ENCODE peak calls at places on chromosomes 7 and 10, in ten cellular contexts. O is mucosa of descending colon, E is kidney epithelial cell, D is testis, W is heart right ventricle, K is AG09319, G is A549, C is PC-9, V is AG04449, Q is stomach. N is an unnamed sample.

GRCh38 chr7:134627775-134628153 is 18.9 kb upstream of the BPGM start:
- DNase-seq in O (no peak), E (no peak), D (no peak), W (no peak), K (no peak), G (no peak), C (no peak), V (no peak), Q (no peak), N (no peak)

GRCh38 chr10:78520737-78521430 is 487.2 kb downstream of the RPS24 start:
- DNase-seq in O (no peak), E (peak), D (no peak), W (no peak), K (no peak), G (peak), C (peak), V (no peak), Q (no peak), N (peak)

GRCh38 chr10:110487411-110488123 is 10.1 kb upstream of the DUSP5 start:
- DNase-seq in O (no peak), E (no peak), D (no peak), W (no peak), K (no peak), G (peak), C (no peak), V (no peak), Q (no peak), N (no peak)

GRCh38 chr10:93501650-93502049 is 5.2 kb downstream of the CEP55 start:
- DNase-seq in O (no peak), E (no peak), D (no peak), W (no peak), K (no peak), G (no peak), C (no peak), V (no peak), Q (no peak), N (no peak)

GRCh38 chr10:56831681-56832080 is 470.6 kb upstream of the ZWINT start:
- DNase-seq in O (no peak), E (no peak), D (no peak), W (no peak), K (no peak), G (no peak), C (no peak), V (no peak), Q (no peak), N (no peak)

GRCh38 chr10:8279598-8279997 is 225.1 kb downstream of the GATA3 start:
- DNase-seq in O (no peak), E (peak), D (no peak), W (no peak), K (no peak), G (peak), C (peak), V (no peak), Q (no peak), N (peak)

GRCh38 chr7:11760372-11760771 is 71.6 kb downstream of the THSD7A start:
- DNase-seq in O (no peak), E (no peak), D (no peak), W (no peak), K (peak), G (peak), C (no peak), V (no peak), Q (no peak), N (no peak)

GRCh38 chr7:114413741-114414140 is 874 bp upstream of the FOXP2 start:
- DNase-seq in O (no peak), E (no peak), D (no peak), W (no peak), K (no peak), G (no peak), C (no peak), V (no peak), Q (no peak), N (no peak)

GRCh38 chr7:110664798-110665197 is 426.1 kb upstream of the LRRN3 start:
- DNase-seq in O (no peak), E (no peak), D (no peak), W (no peak), K (no peak), G (no peak), C (no peak), V (no peak), Q (no peak), N (no peak)

GRCh38 chr7:128707752-128708151 is 31.4 kb upstream of the CALU start:
- DNase-seq in O (no peak), E (no peak), D (no peak), W (no peak), K (no peak), G (no peak), C (no peak), V (no peak), Q (no peak), N (no peak)

GRCh38 chr7:98022531-98022930 is 32.5 kb upstream of the OCM2 start:
- DNase-seq in O (no peak), E (no peak), D (no peak), W (no peak), K (no peak), G (no peak), C (no peak), V (no peak), Q (no peak), N (no peak)

GRCh38 chr7:155283565-155284194 is 14.0 kb upstream of the INSIG1 start:
- DNase-seq in O (no peak), E (no peak), D (no peak), W (no peak), K (no peak), G (no peak), C (no peak), V (no peak), Q (no peak), N (no peak)

GRCh38 chr10:126910196-126910595 is 5.0 kb downstream of the DOCK1 start:
- DNase-seq in O (no peak), E (no peak), D (no peak), W (no peak), K (no peak), G (no peak), C (no peak), V (no peak), Q (no peak), N (no peak)

GRCh38 chr10:6119962-6120361 is 31.1 kb downstream of the RBM17 start:
- DNase-seq in O (peak), E (no peak), D (no peak), W (no peak), K (no peak), G (no peak), C (no peak), V (no peak), Q (no peak), N (no peak)

GRCh38 chr10:86535057-86535882 is 13.7 kb upstream of the WAPL start:
- DNase-seq in O (peak), E (no peak), D (peak), W (peak), K (no peak), G (peak), C (peak), V (no peak), Q (peak), N (no peak)
- TF ChIP-seq CTCF in O (no peak), E (no peak), D (no peak), W (no peak), K (no peak), G (no peak), C (no peak), V (no peak), Q (no peak), N (no peak)

DNA sequence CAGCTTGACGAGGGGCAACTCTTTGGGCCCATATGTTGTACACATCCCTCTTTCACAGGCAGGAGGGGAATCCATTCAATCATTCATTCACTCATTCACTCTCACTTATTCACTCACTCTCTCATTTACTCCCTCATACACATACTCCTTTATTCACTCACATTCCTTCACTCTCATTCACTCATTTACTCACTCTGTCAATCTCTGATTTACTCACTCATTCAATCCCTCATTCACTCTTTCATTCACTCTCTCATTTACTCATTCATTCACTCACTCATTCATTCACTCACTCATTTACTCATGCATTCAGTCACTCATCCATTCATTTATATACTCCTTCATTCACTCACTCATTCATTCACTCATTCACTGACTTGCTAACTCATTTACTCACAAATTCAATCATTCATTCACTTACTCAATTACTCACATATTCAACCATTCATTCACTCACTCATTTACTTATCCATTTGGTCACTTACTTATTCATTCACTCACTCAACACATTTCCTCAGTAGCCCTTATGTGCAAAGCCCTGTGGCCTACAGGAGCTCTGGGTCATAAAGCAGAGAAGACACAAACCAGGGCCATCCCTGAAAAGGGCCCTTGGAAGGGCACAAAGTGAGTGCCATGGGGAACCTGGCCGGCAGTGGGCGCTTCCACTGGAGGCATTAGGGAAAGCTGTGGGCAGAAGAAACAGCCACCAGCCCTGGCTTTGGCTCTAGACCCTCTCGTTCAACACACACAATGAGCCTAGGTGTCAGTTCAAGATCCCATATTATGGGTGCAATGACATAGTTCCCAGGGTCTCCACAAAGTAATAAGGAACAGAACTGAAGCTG is 26.0 kb downstream of the HIP1 start:
- DNase-seq in O (no peak), E (no peak), D (no peak), W (no peak), K (no peak), G (no peak), C (no peak), V (no peak), Q (no peak), N (no peak)
- TF ChIP-seq CTCF in O (no peak), E (no peak), D (no peak), W (no peak), K (no peak), G (no peak), C (no peak), V (no peak), Q (no peak), N (no peak)

GRCh38 chr10:17183110-17183509 is 18.4 kb downstream of the TRDMT1 start:
- DNase-seq in O (no peak), E (no peak), D (no peak), W (no peak), K (no peak), G (no peak), C (no peak), V (no peak), Q (no peak), N (no peak)
- TF ChIP-seq CTCF in O (no peak), E (no peak), D (no peak), W (no peak), K (no peak), G (no peak), C (no peak), V (no peak), Q (no peak), N (no peak)

GRCh38 chr7:103521917-103522316 is 75.9 kb upstream of the SLC26A5 start:
- DNase-seq in O (no peak), E (no peak), D (no peak), W (no peak), K (no peak), G (no peak), C (no peak), V (no peak), Q (no peak), N (no peak)

GRCh38 chr7:103528152-103528551 is 82.1 kb upstream of the SLC26A5 start:
- DNase-seq in O (no peak), E (no peak), D (no peak), W (no peak), K (no peak), G (no peak), C (no peak), V (no peak), Q (no peak), N (no peak)

DNA sequence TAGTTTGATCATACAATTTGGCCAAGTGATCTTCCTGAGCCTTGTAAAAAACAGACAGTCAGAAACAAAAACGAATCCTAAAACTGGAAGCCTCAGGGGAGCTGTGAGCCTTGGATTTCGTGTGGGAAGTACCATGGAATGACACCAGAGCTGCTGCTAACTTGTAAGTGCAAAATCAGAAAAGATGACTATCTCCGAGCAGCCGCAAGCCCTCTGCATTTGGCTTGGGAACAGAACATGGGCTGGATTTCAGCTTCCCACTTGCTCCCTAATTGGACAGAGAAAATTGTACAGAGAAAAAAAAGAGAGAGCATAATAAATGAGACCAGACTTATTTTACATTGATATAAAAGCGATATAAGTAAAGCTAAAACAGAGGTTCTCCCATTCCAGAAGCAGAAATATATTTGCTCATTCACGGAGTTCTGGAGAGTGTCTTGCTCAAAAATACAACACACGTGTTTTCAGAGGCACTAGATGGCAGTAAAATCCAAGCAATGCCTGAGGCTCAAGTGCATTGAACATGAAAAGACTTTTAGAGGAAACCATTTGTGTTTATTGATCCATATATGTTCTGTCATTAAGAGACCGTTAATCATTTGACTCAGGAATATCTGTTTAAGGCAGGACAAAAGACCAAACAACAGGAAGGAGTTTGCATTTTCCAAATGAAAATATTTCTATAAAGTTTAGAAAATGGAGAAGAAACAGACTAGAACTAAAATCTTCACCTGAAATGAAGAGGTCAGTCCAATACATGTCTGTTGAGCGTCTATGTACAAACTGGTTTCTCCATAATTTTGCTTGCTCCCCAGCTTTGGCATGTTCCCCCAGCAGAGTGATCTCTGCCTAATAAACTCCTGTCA is 78.3 kb upstream of the SLC26A5 start:
- DNase-seq in O (no peak), E (peak), D (no peak), W (no peak), K (no peak), G (peak), C (no peak), V (peak), Q (no peak), N (no peak)
- TF ChIP-seq CTCF in O (no peak), E (peak), D (no peak), W (peak), K (peak), G (peak), C (peak), V (peak), Q (peak), N (peak)

DNA sequence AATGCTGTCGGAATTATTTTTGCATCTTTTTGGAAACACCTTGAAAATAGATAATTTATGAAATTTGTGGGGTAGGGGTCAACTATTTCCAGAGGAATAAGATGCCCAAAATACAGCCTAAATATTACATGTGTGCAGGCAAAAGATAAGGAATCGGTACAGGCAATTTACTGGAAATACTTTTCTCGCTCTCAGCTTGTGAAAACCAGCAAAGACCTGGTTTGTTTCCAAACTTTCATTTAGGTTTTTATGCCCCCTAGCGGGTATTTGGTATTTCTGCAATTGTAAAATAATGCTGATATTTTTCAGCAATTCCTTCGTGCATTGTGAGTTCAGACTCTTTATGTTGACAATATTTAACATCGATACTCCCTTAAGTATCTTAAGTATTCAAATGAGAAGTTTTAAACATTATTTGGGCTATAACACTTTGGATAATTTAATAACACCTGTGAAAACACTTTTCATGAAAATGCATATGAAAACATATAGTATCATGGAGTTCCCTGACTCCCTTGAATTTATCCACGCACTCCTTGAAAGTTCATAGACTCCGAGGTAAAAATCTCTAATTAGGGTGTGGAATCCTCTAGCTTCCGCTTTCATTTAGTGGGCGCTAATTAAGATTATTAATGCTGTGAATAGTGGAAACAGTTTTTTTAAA is 132.4 kb downstream of the TSPAN12 start:
- DNase-seq in O (no peak), E (no peak), D (no peak), W (no peak), K (no peak), G (peak), C (no peak), V (peak), Q (no peak), N (no peak)
- TF ChIP-seq CTCF in O (no peak), E (peak), D (peak), W (peak), K (peak), G (peak), C (peak), V (peak), Q (no peak), N (peak)

GRCh38 chr10:108112218-108112617 is 947.7 kb upstream of the SORCS1 start:
- DNase-seq in O (no peak), E (no peak), D (no peak), W (no peak), K (no peak), G (peak), C (no peak), V (no peak), Q (no peak), N (no peak)
- TF ChIP-seq CTCF in O (no peak), E (peak), D (peak), W (no peak), K (no peak), G (no peak), C (peak), V (no peak), Q (no peak), N (peak)

DNA sequence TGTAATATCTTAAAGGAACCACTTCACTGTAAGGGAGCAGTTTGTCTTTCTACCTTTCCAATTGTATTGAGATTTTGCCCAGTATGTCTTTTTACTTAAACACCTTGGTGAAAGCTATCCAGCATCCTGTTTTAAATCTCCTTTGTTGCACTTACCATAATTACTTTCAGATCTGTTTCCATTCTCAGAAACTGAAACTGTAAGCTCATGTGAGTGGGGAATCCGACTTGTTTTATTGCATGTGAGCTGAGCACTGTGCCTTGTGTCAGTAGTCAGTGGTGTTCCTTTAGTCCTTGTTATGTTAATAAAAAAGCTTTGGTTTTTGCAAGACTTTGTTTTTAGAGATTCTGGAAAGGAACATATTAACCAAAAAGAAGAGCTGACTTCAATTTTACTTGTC is 42.2 kb downstream of the BMPR1A start:
- DNase-seq in O (no peak), E (no peak), D (no peak), W (no peak), K (peak), G (no peak), C (no peak), V (no peak), Q (no peak), N (no peak)
- TF ChIP-seq CTCF in O (no peak), E (no peak), D (no peak), W (no peak), K (no peak), G (no peak), C (no peak), V (no peak), Q (no peak), N (no peak)

N was measured in retinal pigment epithelial cell.